ENCODE peak calls at places on chromosomes 3 and 15, in seven cellular contexts. One of them, this sample, is unnamed.

GRCh38 chr15:93046120-93046519 is 42.9 kb downstream of the RGMA start:
- DNase-seq in adrenal gland: no peak
- DNase-seq in ovary: no peak
- DNase-seq in IMR-90: no peak
- DNase-seq in dorsolateral prefrontal cortex: no peak
- DNase-seq in heart right ventricle: no peak
- DNase-seq in endodermal cell: no peak
- DNase-seq in this sample: no peak

GRCh38 chr15:61228025-61228901 is 839 bp downstream of the RORA start:
- DNase-seq in adrenal gland: peak; percentile 19
- DNase-seq in ovary: peak; percentile 39
- DNase-seq in IMR-90: peak; percentile 33
- DNase-seq in dorsolateral prefrontal cortex: peak; percentile 41
- DNase-seq in heart right ventricle: peak; percentile 6
- DNase-seq in endodermal cell: peak; percentile 77
- DNase-seq in this sample: no peak

GRCh38 chr15:70604671-70605070 is 158.7 kb downstream of the UACA start:
- DNase-seq in adrenal gland: no peak
- DNase-seq in ovary: peak; percentile 54
- DNase-seq in IMR-90: peak; percentile 37
- DNase-seq in dorsolateral prefrontal cortex: peak; percentile 53
- DNase-seq in heart right ventricle: no peak
- DNase-seq in endodermal cell: peak; percentile 75
- DNase-seq in this sample: no peak

GRCh38 chr3:158573714-158574113 is 2.7 kb downstream of the MLF1 start:
- DNase-seq in adrenal gland: no peak
- DNase-seq in ovary: no peak
- DNase-seq in IMR-90: no peak
- DNase-seq in dorsolateral prefrontal cortex: no peak
- DNase-seq in heart right ventricle: no peak
- DNase-seq in endodermal cell: peak; percentile 57
- DNase-seq in this sample: no peak

GRCh38 chr15:76073554-76073953 is 13.8 kb downstream of the TMEM266 start:
- DNase-seq in adrenal gland: no peak
- DNase-seq in ovary: no peak
- DNase-seq in IMR-90: no peak
- DNase-seq in dorsolateral prefrontal cortex: no peak
- DNase-seq in heart right ventricle: no peak
- DNase-seq in endodermal cell: no peak
- DNase-seq in this sample: no peak

GRCh38 chr15:34754674-34755418 is at the start of gene GJD2:
- DNase-seq in adrenal gland: peak; percentile 23
- DNase-seq in ovary: no peak
- DNase-seq in IMR-90: no peak
- DNase-seq in dorsolateral prefrontal cortex: no peak
- DNase-seq in heart right ventricle: no peak
- DNase-seq in endodermal cell: peak; percentile 84
- DNase-seq in this sample: no peak

GRCh38 chr3:47780727-47781325 is 867 bp downstream of the SMARCC1 start:
- DNase-seq in adrenal gland: no peak
- DNase-seq in ovary: no peak
- DNase-seq in IMR-90: peak; percentile 32
- DNase-seq in dorsolateral prefrontal cortex: no peak
- DNase-seq in heart right ventricle: no peak
- DNase-seq in endodermal cell: no peak
- DNase-seq in this sample: peak; percentile 19

GRCh38 chr15:71440479-71441071 is 325.3 kb downstream of the THSD4 start:
- DNase-seq in adrenal gland: no peak
- DNase-seq in ovary: no peak
- DNase-seq in IMR-90: peak; percentile 80
- DNase-seq in dorsolateral prefrontal cortex: no peak
- DNase-seq in heart right ventricle: no peak
- DNase-seq in endodermal cell: no peak
- DNase-seq in this sample: no peak

GRCh38 chr3:20350449-20350848 is 164.4 kb upstream of the SGO1 start:
- DNase-seq in adrenal gland: no peak
- DNase-seq in ovary: no peak
- DNase-seq in IMR-90: no peak
- DNase-seq in dorsolateral prefrontal cortex: no peak
- DNase-seq in heart right ventricle: no peak
- DNase-seq in endodermal cell: no peak
- DNase-seq in this sample: no peak

GRCh38 chr3:53570709-53571108 is 76.3 kb downstream of the CACNA1D start:
- DNase-seq in adrenal gland: peak; percentile 75
- DNase-seq in ovary: no peak
- DNase-seq in IMR-90: peak; percentile 1
- DNase-seq in dorsolateral prefrontal cortex: no peak
- DNase-seq in heart right ventricle: no peak
- DNase-seq in endodermal cell: peak; percentile 19
- DNase-seq in this sample: no peak

GRCh38 chr3:191502583-191502982 is 41.6 kb downstream of the PYDC2 start:
- DNase-seq in adrenal gland: no peak
- DNase-seq in ovary: no peak
- DNase-seq in IMR-90: no peak
- DNase-seq in dorsolateral prefrontal cortex: no peak
- DNase-seq in heart right ventricle: no peak
- DNase-seq in endodermal cell: no peak
- DNase-seq in this sample: no peak

GRCh38 chr3:138359137-138359536 is 10.8 kb downstream of the MRAS start:
- DNase-seq in adrenal gland: no peak
- DNase-seq in ovary: no peak
- DNase-seq in IMR-90: no peak
- DNase-seq in dorsolateral prefrontal cortex: no peak
- DNase-seq in heart right ventricle: no peak
- DNase-seq in endodermal cell: no peak
- DNase-seq in this sample: no peak

GRCh38 chr3:124793054-124793740 is 62.9 kb downstream of the UMPS start:
- DNase-seq in adrenal gland: no peak
- DNase-seq in ovary: no peak
- DNase-seq in IMR-90: no peak
- DNase-seq in dorsolateral prefrontal cortex: no peak
- DNase-seq in heart right ventricle: no peak
- DNase-seq in endodermal cell: peak; percentile 17
- DNase-seq in this sample: no peak

GRCh38 chr3:63814300-63814699 is 4.8 kb upstream of the C3orf49 start:
- DNase-seq in adrenal gland: no peak
- DNase-seq in ovary: no peak
- DNase-seq in IMR-90: peak; percentile 18
- DNase-seq in dorsolateral prefrontal cortex: no peak
- DNase-seq in heart right ventricle: no peak
- DNase-seq in endodermal cell: peak; percentile 55
- DNase-seq in this sample: no peak

GRCh38 chr3:123638936-123639680 is 54.3 kb upstream of the HACD2 start:
- DNase-seq in adrenal gland: no peak
- DNase-seq in ovary: peak; percentile 13
- DNase-seq in IMR-90: no peak
- DNase-seq in dorsolateral prefrontal cortex: no peak
- DNase-seq in heart right ventricle: no peak
- DNase-seq in endodermal cell: no peak
- DNase-seq in this sample: no peak

GRCh38 chr3:73471986-73472385 is 152.8 kb downstream of the PDZRN3 start:
- DNase-seq in adrenal gland: no peak
- DNase-seq in ovary: no peak
- DNase-seq in IMR-90: no peak
- DNase-seq in dorsolateral prefrontal cortex: no peak
- DNase-seq in heart right ventricle: no peak
- DNase-seq in endodermal cell: no peak
- DNase-seq in this sample: no peak

GRCh38 chr15:64837502-64837901 is 4.2 kb upstream of the PLEKHO2 start:
- DNase-seq in adrenal gland: no peak
- DNase-seq in ovary: no peak
- DNase-seq in IMR-90: no peak
- DNase-seq in dorsolateral prefrontal cortex: no peak
- DNase-seq in heart right ventricle: no peak
- DNase-seq in endodermal cell: no peak
- DNase-seq in this sample: no peak

GRCh38 chr3:193903976-193904375 is 232.0 kb upstream of the HES1 start:
- DNase-seq in adrenal gland: no peak
- DNase-seq in ovary: no peak
- DNase-seq in IMR-90: no peak
- DNase-seq in dorsolateral prefrontal cortex: no peak
- DNase-seq in heart right ventricle: no peak
- DNase-seq in endodermal cell: no peak
- DNase-seq in this sample: no peak

GRCh38 chr15:88894348-88894818 is 961 bp downstream of the HAPLN3 start:
- DNase-seq in adrenal gland: no peak
- DNase-seq in ovary: peak; percentile 54
- DNase-seq in IMR-90: no peak
- DNase-seq in dorsolateral prefrontal cortex: no peak
- DNase-seq in heart right ventricle: no peak
- DNase-seq in endodermal cell: peak; percentile 97
- DNase-seq in this sample: no peak

GRCh38 chr3:64011685-64012084 is 11.6 kb downstream of the PSMD6 start:
- DNase-seq in adrenal gland: peak; percentile 78
- DNase-seq in ovary: peak; percentile 52
- DNase-seq in IMR-90: peak; percentile 83
- DNase-seq in dorsolateral prefrontal cortex: no peak
- DNase-seq in heart right ventricle: no peak
- DNase-seq in endodermal cell: no peak
- DNase-seq in this sample: no peak

GRCh38 chr15:49458145-49458544 is 35.1 kb downstream of the FGF7 start:
- DNase-seq in adrenal gland: no peak
- DNase-seq in ovary: no peak
- DNase-seq in IMR-90: peak; percentile 63
- DNase-seq in dorsolateral prefrontal cortex: no peak
- DNase-seq in heart right ventricle: no peak
- DNase-seq in endodermal cell: no peak
- DNase-seq in this sample: no peak

GRCh38 chr15:99454941-99455795 is 110.6 kb upstream of the MEF2A start:
- DNase-seq in adrenal gland: peak; percentile 53
- DNase-seq in ovary: peak; percentile 82
- DNase-seq in IMR-90: peak; percentile 98
- DNase-seq in dorsolateral prefrontal cortex: peak; percentile 58
- DNase-seq in heart right ventricle: peak; percentile 94
- DNase-seq in endodermal cell: peak; percentile 43
- DNase-seq in this sample: no peak

DNA sequence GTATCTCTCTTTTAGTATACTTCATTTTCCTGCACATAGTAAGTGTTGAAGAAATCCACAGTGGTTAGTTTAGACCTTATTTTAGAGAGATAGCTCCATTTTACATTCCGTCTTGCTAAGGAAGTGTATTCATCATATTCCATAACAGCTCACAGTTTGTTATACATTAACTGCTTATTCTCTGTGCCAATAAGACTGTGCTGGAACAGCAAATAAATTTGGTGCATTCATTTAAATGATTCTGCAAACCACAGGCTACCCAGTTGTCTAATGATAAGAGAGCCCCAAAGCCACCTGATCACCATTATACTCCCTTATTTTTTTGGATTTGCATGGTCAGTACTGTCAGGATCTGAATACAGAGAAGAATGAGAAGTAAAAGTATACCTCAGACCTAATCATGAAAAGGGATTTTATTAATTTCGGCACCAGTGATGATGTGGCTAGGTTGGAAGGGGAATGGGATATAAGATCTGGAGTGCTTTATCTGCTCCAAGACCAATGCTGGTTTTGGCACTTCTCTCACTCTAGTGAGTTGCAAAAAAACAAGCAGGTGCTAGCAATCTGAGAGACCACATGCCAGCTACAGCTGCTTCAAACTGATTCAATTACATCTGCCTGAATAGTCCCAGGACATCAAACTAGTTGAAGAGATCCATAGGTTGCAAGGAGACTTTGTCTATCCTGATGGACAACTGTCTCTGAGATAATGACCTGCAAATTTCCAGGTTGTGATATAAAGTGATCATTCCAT is 254.8 kb downstream of the ZBTB20 start:
- DNase-seq in adrenal gland: no peak
- DNase-seq in ovary: no peak
- DNase-seq in IMR-90: no peak
- DNase-seq in dorsolateral prefrontal cortex: no peak
- DNase-seq in heart right ventricle: no peak
- DNase-seq in endodermal cell: no peak
- DNase-seq in this sample: no peak
- H3K27ac ChIP-seq in adrenal gland: no peak overlapping the region
- H3K27ac ChIP-seq in ovary: no peak overlapping the region
- H3K27ac ChIP-seq in IMR-90: no peak overlapping the region
- H3K27ac ChIP-seq in dorsolateral prefrontal cortex: peak overlapping the region; percentile 30
- H3K27ac ChIP-seq in heart right ventricle: no peak overlapping the region
- H3K27ac ChIP-seq in endodermal cell: no peak overlapping the region
- H3K27ac ChIP-seq in this sample: peak overlapping the region; percentile 58

DNA sequence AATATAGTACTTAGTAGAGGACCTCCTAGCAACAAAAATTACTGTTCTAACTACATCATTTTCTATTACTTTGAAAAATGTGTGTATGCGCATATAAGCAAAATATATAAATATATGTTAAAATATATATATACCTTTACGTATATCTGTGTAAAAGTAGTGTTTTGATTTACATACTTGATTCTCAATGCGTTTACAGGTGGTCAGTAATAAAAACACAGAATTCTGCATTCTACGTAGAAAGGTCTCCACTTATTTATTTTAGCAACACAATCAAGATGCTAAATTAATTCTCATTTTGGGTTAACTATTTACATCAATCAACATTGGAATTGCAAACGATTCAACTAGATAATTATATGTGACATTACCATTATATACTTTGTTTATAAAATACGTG is 158.0 kb downstream of the ATG7 start:
- DNase-seq in adrenal gland: no peak
- DNase-seq in ovary: no peak
- DNase-seq in IMR-90: no peak
- DNase-seq in dorsolateral prefrontal cortex: no peak
- DNase-seq in heart right ventricle: no peak
- DNase-seq in endodermal cell: no peak
- DNase-seq in this sample: no peak
- H3K27ac ChIP-seq in adrenal gland: no peak overlapping the region
- H3K27ac ChIP-seq in ovary: no peak overlapping the region
- H3K27ac ChIP-seq in IMR-90: no peak overlapping the region
- H3K27ac ChIP-seq in dorsolateral prefrontal cortex: no peak overlapping the region
- H3K27ac ChIP-seq in heart right ventricle: no peak overlapping the region
- H3K27ac ChIP-seq in endodermal cell: no peak overlapping the region
- H3K27ac ChIP-seq in this sample: no peak overlapping the region

GRCh38 chr15:41543521-41543870 is 561 bp downstream of the RPAP1 start:
- DNase-seq in adrenal gland: no peak
- DNase-seq in ovary: no peak
- DNase-seq in IMR-90: no peak
- DNase-seq in dorsolateral prefrontal cortex: no peak
- DNase-seq in heart right ventricle: no peak
- DNase-seq in endodermal cell: no peak
- DNase-seq in this sample: no peak
- H3K27ac ChIP-seq in adrenal gland: no peak overlapping the region
- H3K27ac ChIP-seq in ovary: peak overlapping the region; percentile 5
- H3K27ac ChIP-seq in IMR-90: peak overlapping the region; percentile 36
- H3K27ac ChIP-seq in dorsolateral prefrontal cortex: peak overlapping the region; percentile 70
- H3K27ac ChIP-seq in heart right ventricle: peak overlapping the region; percentile 78
- H3K27ac ChIP-seq in endodermal cell: peak overlapping the region; percentile 61
- H3K27ac ChIP-seq in this sample: no peak overlapping the region

DNA sequence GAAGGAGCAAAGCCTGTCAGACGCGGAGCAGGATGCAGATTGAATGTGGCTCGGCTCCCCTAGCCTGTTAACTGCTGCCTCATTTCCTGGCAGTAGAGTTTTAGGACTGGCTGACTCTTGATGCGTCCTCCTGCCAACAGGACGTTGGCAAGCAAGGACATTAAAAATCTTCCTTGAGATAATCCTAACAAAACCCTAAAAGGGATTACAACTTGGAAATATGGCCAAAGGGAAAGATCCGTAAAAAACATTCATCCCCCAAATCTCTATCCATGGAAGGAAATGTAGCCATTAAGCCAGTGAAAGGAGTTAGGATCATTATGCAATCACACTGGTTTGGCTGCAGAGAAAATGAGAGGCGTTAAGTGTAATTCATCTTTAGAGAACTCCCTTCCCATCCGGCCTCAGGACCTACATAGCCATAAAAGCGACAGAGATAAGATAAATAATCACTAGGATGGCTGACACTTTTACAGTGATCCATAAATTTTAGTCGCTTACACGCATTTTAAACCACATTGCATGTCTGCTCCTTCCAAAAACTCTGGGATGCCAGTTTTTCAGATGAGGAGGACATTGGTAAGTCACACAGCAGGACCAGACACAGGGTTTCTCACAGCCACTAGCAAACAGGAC is 44.5 kb upstream of the C3orf80 start:
- DNase-seq in adrenal gland: no peak
- DNase-seq in ovary: no peak
- DNase-seq in IMR-90: no peak
- DNase-seq in dorsolateral prefrontal cortex: no peak
- DNase-seq in heart right ventricle: no peak
- DNase-seq in endodermal cell: no peak
- DNase-seq in this sample: no peak
- H3K27ac ChIP-seq in adrenal gland: no peak overlapping the region
- H3K27ac ChIP-seq in ovary: no peak overlapping the region
- H3K27ac ChIP-seq in IMR-90: no peak overlapping the region
- H3K27ac ChIP-seq in dorsolateral prefrontal cortex: no peak overlapping the region
- H3K27ac ChIP-seq in heart right ventricle: no peak overlapping the region
- H3K27ac ChIP-seq in endodermal cell: peak overlapping the region; percentile 8
- H3K27ac ChIP-seq in this sample: no peak overlapping the region